ENCODE peak calls at places on chromosomes 2 and 18, in six cellular contexts. Q, I, E, M, U and R are unnamed samples.

GRCh38 chr2:29936005-29936404 is 14.6 kb upstream of the ALK start:
- DNase-seq in I (no peak), M (no peak), E (no peak), Q (no peak), U (no peak), R (no peak)

GRCh38 chr2:200042944-200043343 is 87.6 kb downstream of the MAIP1 start:
- DNase-seq in E (no peak), I (no peak), Q (no peak), U (no peak), M (no peak), R (no peak)

GRCh38 chr2:36807223-36807886 is 110.8 kb downstream of the VIT start:
- DNase-seq in Q (no peak), I (no peak), M (no peak), E (no peak), U (no peak), R (no peak)

GRCh38 chr2:35598310-35598709 is 757.3 kb upstream of the CRIM1 start:
- DNase-seq in U (no peak), E (no peak), M (no peak), Q (no peak), I (no peak), R (no peak)

GRCh38 chr2:16005819-16006536 is 65.6 kb downstream of the MYCN start:
- DNase-seq in Q (no peak), U (peak), I (no peak), M (no peak), E (no peak), R (no peak)

GRCh38 chr2:64640153-64641044 is 13.3 kb downstream of the SERTAD2 start:
- DNase-seq in I (no peak), E (peak), M (no peak), U (no peak), Q (no peak), R (peak)

GRCh38 chr18:36215577-36215976 is 28.3 kb downstream of the MOCOS start:
- DNase-seq in Q (no peak), U (no peak), M (no peak), I (no peak), E (no peak), R (no peak)

GRCh38 chr2:236731767-236732580 is 162.3 kb downstream of the ACKR3 start:
- DNase-seq in I (no peak), E (no peak), U (no peak), Q (no peak), M (no peak), R (no peak)

GRCh38 chr2:122531803-122532344 is 776.4 kb downstream of the TSN start:
- DNase-seq in U (no peak), E (no peak), M (peak), I (peak), Q (no peak), R (peak)

GRCh38 chr2:178756843-178757242 is 50.4 kb downstream of the TTN start:
- DNase-seq in I (no peak), E (no peak), U (no peak), Q (no peak), M (no peak), R (no peak)

GRCh38 chr2:237581751-237582746 is 8.5 kb downstream of the RAB17 start:
- DNase-seq in U (no peak), Q (peak), M (peak), E (no peak), I (no peak), R (no peak)

GRCh38 chr2:96261328-96262003 is 4.3 kb downstream of the TMEM127 start:
- DNase-seq in E (no peak), Q (no peak), U (no peak), M (no peak), I (no peak), R (no peak)

GRCh38 chr2:118882693-118883336 is 35.4 kb upstream of the EN1 start:
- DNase-seq in M (peak), Q (no peak), I (no peak), U (peak), E (peak), R (peak)

GRCh38 chr2:220209093-220209492 is 581.7 kb downstream of the SLC4A3 start:
- DNase-seq in I (no peak), Q (no peak), U (no peak), M (no peak), E (no peak), R (no peak)

GRCh38 chr18:40932862-40933261 is 1022.2 kb upstream of the PIK3C3 start:
- DNase-seq in I (no peak), M (no peak), E (no peak), Q (no peak), U (no peak), R (no peak)

GRCh38 chr18:74255022-74255658 is 36.6 kb downstream of the CYB5A start:
- DNase-seq in M (no peak), U (no peak), Q (no peak), I (no peak), E (no peak), R (no peak)

GRCh38 chr2:156356006-156356764 is 23.7 kb upstream of the NR4A2 start:
- DNase-seq in M (no peak), I (no peak), U (no peak), E (no peak), Q (no peak), R (no peak)

GRCh38 chr2:98808546-98808945 is 77.6 kb upstream of the MGAT4A start:
- DNase-seq in E (no peak), I (no peak), U (no peak), Q (no peak), M (no peak), R (no peak)

GRCh38 chr2:18545384-18545783 is 15.1 kb downstream of the RDH14 start:
- DNase-seq in I (no peak), U (no peak), Q (no peak), E (no peak), M (no peak), R (no peak)

DNA sequence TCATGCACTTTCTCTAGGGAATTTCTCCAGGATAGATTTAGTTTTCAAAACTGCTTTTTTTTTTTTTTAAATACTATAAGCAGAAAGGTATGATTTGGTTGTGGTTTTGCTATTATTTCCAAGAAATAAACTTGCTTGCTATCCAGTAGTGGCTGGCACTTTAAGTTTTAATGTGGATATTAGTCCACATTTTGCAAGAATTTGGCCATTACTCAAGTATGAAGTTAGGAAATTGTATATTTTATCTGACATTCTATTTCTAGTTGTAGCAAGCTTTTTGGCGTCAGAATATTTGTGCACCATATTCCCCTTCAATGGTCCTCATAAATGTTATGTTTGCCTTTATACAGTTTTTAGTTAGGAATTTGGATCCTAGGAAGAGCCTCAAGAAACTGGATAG is 226.3 kb downstream of the ZNF521 start:
- DNase-seq in M (no peak), U (no peak), Q (no peak), I (no peak), E (no peak), R (no peak)
- H3K9ac ChIP-seq in M (no peak), U (no peak), Q (no peak), I (no peak), E (no peak), R (no peak)

GRCh38 chr2:9836517-9836916 is 6.8 kb upstream of the TAF1B start:
- DNase-seq in I (no peak), E (no peak), Q (no peak), U (no peak), M (no peak), R (no peak)

GRCh38 chr2:9836074-9836473 is 7.2 kb upstream of the TAF1B start:
- DNase-seq in I (no peak), U (no peak), M (no peak), Q (no peak), E (no peak), R (no peak)

GRCh38 chr2:9832586-9832985 is 10.7 kb upstream of the TAF1B start:
- DNase-seq in M (no peak), U (no peak), I (no peak), E (no peak), Q (no peak), R (no peak)

GRCh38 chr2:9830685-9831410 is 12.4 kb upstream of the TAF1B start:
- DNase-seq in Q (no peak), U (no peak), M (no peak), I (no peak), E (no peak), R (no peak)

GRCh38 chr2:9831670-9832069 is 11.6 kb upstream of the TAF1B start:
- DNase-seq in E (no peak), U (no peak), M (no peak), Q (no peak), I (no peak), R (no peak)
- TF ChIP-seq YY1 in E (no peak), U (no peak), M (no peak), Q (no peak), I (no peak), R (no peak)

DNA sequence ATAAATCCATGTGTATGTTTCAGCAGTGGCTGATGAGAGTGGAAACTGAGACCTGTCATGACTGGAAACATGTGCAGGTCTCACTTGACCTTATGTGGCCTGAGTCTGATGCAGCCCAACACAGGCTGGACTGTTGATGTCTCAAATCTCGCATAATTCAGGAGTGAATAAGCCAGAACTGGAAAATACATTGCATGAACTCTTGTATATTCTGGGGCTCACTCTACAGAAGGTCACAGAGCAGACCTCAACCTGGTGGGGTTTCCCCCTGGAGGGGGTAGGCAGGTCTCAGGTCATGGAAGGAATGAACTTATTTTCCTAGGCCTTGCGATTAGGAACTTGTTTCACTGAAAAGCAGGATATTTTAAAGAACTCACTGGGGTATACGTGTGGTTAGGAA is 146.3 kb upstream of the THUMPD2 start:
- DNase-seq in U (no peak), M (no peak), I (no peak), E (no peak), Q (no peak), R (no peak)
- H3K9ac ChIP-seq in U (no peak), M (no peak), I (no peak), E (no peak), Q (no peak), R (no peak)

GRCh38 chr2:238645095-238645494 is 202.8 kb upstream of the TWIST2 start:
- DNase-seq in U (no peak), E (no peak), I (no peak), M (no peak), Q (no peak), R (no peak)

GRCh38 chr2:238644095-238645081 is 203.5 kb upstream of the TWIST2 start:
- DNase-seq in U (peak), Q (no peak), M (no peak), E (no peak), I (no peak), R (no peak)

GRCh38 chr2:238643400-238643907 is 204.4 kb upstream of the TWIST2 start:
- DNase-seq in I (no peak), Q (no peak), U (no peak), E (no peak), M (no peak), R (no peak)

GRCh38 chr2:238640486-238640885 is 207.4 kb upstream of the TWIST2 start:
- DNase-seq in Q (no peak), E (no peak), U (no peak), M (no peak), I (no peak), R (no peak)

DNA sequence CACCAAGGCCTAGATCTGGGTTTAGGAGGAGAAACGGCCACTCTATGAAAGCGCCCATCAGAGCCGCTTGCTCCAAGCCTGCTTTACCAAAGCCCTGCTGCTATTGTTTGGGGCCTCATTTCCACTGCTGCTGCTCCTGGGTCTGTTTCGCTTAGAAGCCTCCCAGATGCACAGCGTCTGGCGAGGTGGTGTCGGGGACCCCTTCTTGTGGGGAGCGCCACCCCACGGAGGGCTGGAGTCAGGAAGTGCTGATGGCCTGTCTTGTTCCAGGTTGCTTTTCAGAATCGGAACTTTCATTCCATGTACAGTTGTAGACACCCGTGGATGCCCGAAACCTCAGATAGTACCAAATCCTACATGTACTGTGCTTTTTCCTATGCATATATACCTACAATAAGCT is 204.9 kb upstream of the TWIST2 start:
- DNase-seq in M (no peak), Q (no peak), I (no peak), U (no peak), E (no peak), R (no peak)
- TF ChIP-seq YY1 in M (no peak), Q (no peak), I (no peak), U (no peak), E (no peak), R (no peak)